ENCODE peak calls at places on chromosomes 4 and X, in eight cellular contexts. One of them, this sample, is unnamed.

GRCh38 chr4:161816958-161817357 is 346.8 kb downstream of the FSTL5 start:
- DNase-seq in kidney glomerular epithelial cell: no peak
- DNase-seq in brain microvascular endothelial cell: no peak
- DNase-seq in activated CD8-positive, alpha-beta memory T cell treated with anti-CD3 and anti-CD28 coated beads, Interleukin-2, amount 10 ng/mL, durations not matched to agents 7 days and 5 days: no peak
- DNase-seq in left colon: no peak
- DNase-seq in NCI-H2171: no peak
- DNase-seq in HepG2: no peak
- DNase-seq in pancreas: no peak
- DNase-seq in this sample: no peak

GRCh38 chr4:39305902-39306677 is 60.1 kb downstream of the RFC1 start:
- DNase-seq in pancreas: no peak
- DNase-seq in brain microvascular endothelial cell: no peak
- DNase-seq in kidney glomerular epithelial cell: no peak
- DNase-seq in HepG2: no peak
- DNase-seq in activated CD8-positive, alpha-beta memory T cell treated with anti-CD3 and anti-CD28 coated beads, Interleukin-2, amount 10 ng/mL, durations not matched to agents 7 days and 5 days: no peak
- DNase-seq in left colon: no peak
- DNase-seq in NCI-H2171: no peak
- DNase-seq in this sample: no peak

GRCh38 chr4:139595989-139596679 is 40.1 kb upstream of the SETD7 start:
- DNase-seq in HepG2: no peak
- DNase-seq in NCI-H2171: no peak
- DNase-seq in brain microvascular endothelial cell: peak
- DNase-seq in kidney glomerular epithelial cell: no peak
- DNase-seq in left colon: no peak
- DNase-seq in pancreas: no peak
- DNase-seq in activated CD8-positive, alpha-beta memory T cell treated with anti-CD3 and anti-CD28 coated beads, Interleukin-2, amount 10 ng/mL, durations not matched to agents 7 days and 5 days: no peak
- DNase-seq in this sample: no peak

GRCh38 chrX:142251665-142252064 is 46.6 kb upstream of the MAGEC2 start:
- DNase-seq in NCI-H2171: no peak
- DNase-seq in kidney glomerular epithelial cell: no peak
- DNase-seq in activated CD8-positive, alpha-beta memory T cell treated with anti-CD3 and anti-CD28 coated beads, Interleukin-2, amount 10 ng/mL, durations not matched to agents 7 days and 5 days: no peak
- DNase-seq in pancreas: no peak
- DNase-seq in HepG2: no peak
- DNase-seq in brain microvascular endothelial cell: no peak
- DNase-seq in left colon: no peak
- DNase-seq in this sample: no peak

GRCh38 chrX:77628294-77629025 is 157.6 kb downstream of the ATRX start:
- DNase-seq in brain microvascular endothelial cell: no peak
- DNase-seq in pancreas: no peak
- DNase-seq in left colon: no peak
- DNase-seq in HepG2: no peak
- DNase-seq in activated CD8-positive, alpha-beta memory T cell treated with anti-CD3 and anti-CD28 coated beads, Interleukin-2, amount 10 ng/mL, durations not matched to agents 7 days and 5 days: no peak
- DNase-seq in kidney glomerular epithelial cell: no peak
- DNase-seq in NCI-H2171: no peak
- DNase-seq in this sample: no peak

GRCh38 chrX:97401586-97402101 is 517.9 kb downstream of the RPA4 start:
- DNase-seq in pancreas: no peak
- DNase-seq in left colon: no peak
- DNase-seq in brain microvascular endothelial cell: no peak
- DNase-seq in NCI-H2171: no peak
- DNase-seq in HepG2: no peak
- DNase-seq in kidney glomerular epithelial cell: no peak
- DNase-seq in activated CD8-positive, alpha-beta memory T cell treated with anti-CD3 and anti-CD28 coated beads, Interleukin-2, amount 10 ng/mL, durations not matched to agents 7 days and 5 days: no peak
- DNase-seq in this sample: no peak

GRCh38 chr4:41701961-41702360 is 46.6 kb downstream of the PHOX2B start:
- DNase-seq in pancreas: no peak
- DNase-seq in HepG2: no peak
- DNase-seq in activated CD8-positive, alpha-beta memory T cell treated with anti-CD3 and anti-CD28 coated beads, Interleukin-2, amount 10 ng/mL, durations not matched to agents 7 days and 5 days: no peak
- DNase-seq in brain microvascular endothelial cell: no peak
- DNase-seq in kidney glomerular epithelial cell: no peak
- DNase-seq in left colon: no peak
- DNase-seq in NCI-H2171: no peak
- DNase-seq in this sample: no peak

GRCh38 chrX:13059676-13060499 is 15.5 kb upstream of the FAM9C start:
- DNase-seq in brain microvascular endothelial cell: peak
- DNase-seq in NCI-H2171: no peak
- DNase-seq in left colon: no peak
- DNase-seq in HepG2: no peak
- DNase-seq in activated CD8-positive, alpha-beta memory T cell treated with anti-CD3 and anti-CD28 coated beads, Interleukin-2, amount 10 ng/mL, durations not matched to agents 7 days and 5 days: no peak
- DNase-seq in pancreas: peak
- DNase-seq in kidney glomerular epithelial cell: no peak
- DNase-seq in this sample: peak

GRCh38 chr4:42627887-42628646 is 28.8 kb downstream of the ATP8A1 start:
- DNase-seq in left colon: peak
- DNase-seq in pancreas: peak
- DNase-seq in brain microvascular endothelial cell: no peak
- DNase-seq in NCI-H2171: peak
- DNase-seq in activated CD8-positive, alpha-beta memory T cell treated with anti-CD3 and anti-CD28 coated beads, Interleukin-2, amount 10 ng/mL, durations not matched to agents 7 days and 5 days: peak
- DNase-seq in HepG2: no peak
- DNase-seq in kidney glomerular epithelial cell: no peak
- DNase-seq in this sample: no peak

GRCh38 chr4:112830753-112831386 is 193.9 kb downstream of the LARP7 start:
- DNase-seq in kidney glomerular epithelial cell: no peak
- DNase-seq in HepG2: no peak
- DNase-seq in activated CD8-positive, alpha-beta memory T cell treated with anti-CD3 and anti-CD28 coated beads, Interleukin-2, amount 10 ng/mL, durations not matched to agents 7 days and 5 days: no peak
- DNase-seq in left colon: no peak
- DNase-seq in brain microvascular endothelial cell: no peak
- DNase-seq in pancreas: no peak
- DNase-seq in NCI-H2171: no peak
- DNase-seq in this sample: no peak

GRCh38 chr4:3257691-3258482 is 8.9 kb downstream of the MSANTD1 start:
- DNase-seq in left colon: peak
- DNase-seq in activated CD8-positive, alpha-beta memory T cell treated with anti-CD3 and anti-CD28 coated beads, Interleukin-2, amount 10 ng/mL, durations not matched to agents 7 days and 5 days: peak
- DNase-seq in pancreas: peak
- DNase-seq in brain microvascular endothelial cell: no peak
- DNase-seq in kidney glomerular epithelial cell: no peak
- DNase-seq in NCI-H2171: peak
- DNase-seq in HepG2: no peak
- DNase-seq in this sample: peak

GRCh38 chrX:2664497-2664896 is 26.6 kb upstream of the CD99 start:
- DNase-seq in NCI-H2171: no peak
- DNase-seq in left colon: no peak
- DNase-seq in activated CD8-positive, alpha-beta memory T cell treated with anti-CD3 and anti-CD28 coated beads, Interleukin-2, amount 10 ng/mL, durations not matched to agents 7 days and 5 days: no peak
- DNase-seq in kidney glomerular epithelial cell: no peak
- DNase-seq in pancreas: no peak
- DNase-seq in HepG2: no peak
- DNase-seq in brain microvascular endothelial cell: peak
- DNase-seq in this sample: peak

GRCh38 chr4:78057600-78058560 is 757 bp downstream of the FRAS1 start:
- DNase-seq in brain microvascular endothelial cell: peak
- DNase-seq in kidney glomerular epithelial cell: peak
- DNase-seq in activated CD8-positive, alpha-beta memory T cell treated with anti-CD3 and anti-CD28 coated beads, Interleukin-2, amount 10 ng/mL, durations not matched to agents 7 days and 5 days: peak
- DNase-seq in HepG2: peak
- DNase-seq in left colon: peak
- DNase-seq in NCI-H2171: no peak
- DNase-seq in pancreas: peak
- DNase-seq in this sample: peak

GRCh38 chr4:168269879-168270278 is 48.7 kb downstream of the DDX60 start:
- DNase-seq in NCI-H2171: no peak
- DNase-seq in brain microvascular endothelial cell: no peak
- DNase-seq in kidney glomerular epithelial cell: no peak
- DNase-seq in left colon: no peak
- DNase-seq in pancreas: no peak
- DNase-seq in HepG2: no peak
- DNase-seq in activated CD8-positive, alpha-beta memory T cell treated with anti-CD3 and anti-CD28 coated beads, Interleukin-2, amount 10 ng/mL, durations not matched to agents 7 days and 5 days: no peak
- DNase-seq in this sample: no peak

GRCh38 chr4:77582151-77582550 is 23.5 kb upstream of the CXCL13 start:
- DNase-seq in pancreas: no peak
- DNase-seq in activated CD8-positive, alpha-beta memory T cell treated with anti-CD3 and anti-CD28 coated beads, Interleukin-2, amount 10 ng/mL, durations not matched to agents 7 days and 5 days: no peak
- DNase-seq in HepG2: no peak
- DNase-seq in brain microvascular endothelial cell: no peak
- DNase-seq in left colon: no peak
- DNase-seq in kidney glomerular epithelial cell: peak
- DNase-seq in NCI-H2171: no peak
- DNase-seq in this sample: no peak

GRCh38 chr4:47933798-47934197 is 19.4 kb upstream of the NFXL1 start:
- DNase-seq in kidney glomerular epithelial cell: peak
- DNase-seq in activated CD8-positive, alpha-beta memory T cell treated with anti-CD3 and anti-CD28 coated beads, Interleukin-2, amount 10 ng/mL, durations not matched to agents 7 days and 5 days: no peak
- DNase-seq in brain microvascular endothelial cell: no peak
- DNase-seq in NCI-H2171: no peak
- DNase-seq in pancreas: no peak
- DNase-seq in HepG2: peak
- DNase-seq in left colon: no peak
- DNase-seq in this sample: peak

GRCh38 chrX:31483336-31483735 is 411.5 kb upstream of the FTHL17 start:
- DNase-seq in brain microvascular endothelial cell: peak
- DNase-seq in NCI-H2171: no peak
- DNase-seq in kidney glomerular epithelial cell: no peak
- DNase-seq in HepG2: no peak
- DNase-seq in activated CD8-positive, alpha-beta memory T cell treated with anti-CD3 and anti-CD28 coated beads, Interleukin-2, amount 10 ng/mL, durations not matched to agents 7 days and 5 days: no peak
- DNase-seq in left colon: no peak
- DNase-seq in pancreas: no peak
- DNase-seq in this sample: peak

GRCh38 chr4:167339781-167340180 is 105.5 kb upstream of the SPOCK3 start:
- DNase-seq in kidney glomerular epithelial cell: no peak
- DNase-seq in pancreas: no peak
- DNase-seq in left colon: no peak
- DNase-seq in NCI-H2171: no peak
- DNase-seq in HepG2: no peak
- DNase-seq in activated CD8-positive, alpha-beta memory T cell treated with anti-CD3 and anti-CD28 coated beads, Interleukin-2, amount 10 ng/mL, durations not matched to agents 7 days and 5 days: no peak
- DNase-seq in brain microvascular endothelial cell: no peak
- DNase-seq in this sample: no peak

GRCh38 chrX:29172880-29173279 is 585.6 kb downstream of the IL1RAPL1 start:
- DNase-seq in brain microvascular endothelial cell: peak
- DNase-seq in pancreas: no peak
- DNase-seq in left colon: no peak
- DNase-seq in HepG2: no peak
- DNase-seq in kidney glomerular epithelial cell: no peak
- DNase-seq in NCI-H2171: no peak
- DNase-seq in activated CD8-positive, alpha-beta memory T cell treated with anti-CD3 and anti-CD28 coated beads, Interleukin-2, amount 10 ng/mL, durations not matched to agents 7 days and 5 days: no peak
- DNase-seq in this sample: no peak

GRCh38 chrX:19440713-19441112 is 74.6 kb downstream of the MAP3K15 start:
- DNase-seq in kidney glomerular epithelial cell: no peak
- DNase-seq in activated CD8-positive, alpha-beta memory T cell treated with anti-CD3 and anti-CD28 coated beads, Interleukin-2, amount 10 ng/mL, durations not matched to agents 7 days and 5 days: no peak
- DNase-seq in HepG2: no peak
- DNase-seq in brain microvascular endothelial cell: peak
- DNase-seq in NCI-H2171: no peak
- DNase-seq in pancreas: no peak
- DNase-seq in left colon: no peak
- DNase-seq in this sample: peak

GRCh38 chr4:169033660-169034059 is 23.6 kb upstream of the CBR4 start:
- DNase-seq in kidney glomerular epithelial cell: no peak
- DNase-seq in brain microvascular endothelial cell: no peak
- DNase-seq in activated CD8-positive, alpha-beta memory T cell treated with anti-CD3 and anti-CD28 coated beads, Interleukin-2, amount 10 ng/mL, durations not matched to agents 7 days and 5 days: no peak
- DNase-seq in NCI-H2171: peak
- DNase-seq in HepG2: no peak
- DNase-seq in pancreas: peak
- DNase-seq in left colon: no peak
- DNase-seq in this sample: no peak

GRCh38 chrX:48956728-48957414 is 536 bp downstream of the OTUD5 start:
- DNase-seq in activated CD8-positive, alpha-beta memory T cell treated with anti-CD3 and anti-CD28 coated beads, Interleukin-2, amount 10 ng/mL, durations not matched to agents 7 days and 5 days: peak
- DNase-seq in pancreas: peak
- DNase-seq in HepG2: no peak
- DNase-seq in left colon: no peak
- DNase-seq in brain microvascular endothelial cell: no peak
- DNase-seq in kidney glomerular epithelial cell: no peak
- DNase-seq in NCI-H2171: no peak
- DNase-seq in this sample: no peak

GRCh38 chrX:17535229-17535628 is 160.2 kb downstream of the NHS start:
- DNase-seq in activated CD8-positive, alpha-beta memory T cell treated with anti-CD3 and anti-CD28 coated beads, Interleukin-2, amount 10 ng/mL, durations not matched to agents 7 days and 5 days: peak
- DNase-seq in kidney glomerular epithelial cell: no peak
- DNase-seq in pancreas: peak
- DNase-seq in left colon: no peak
- DNase-seq in brain microvascular endothelial cell: no peak
- DNase-seq in HepG2: peak
- DNase-seq in NCI-H2171: no peak
- DNase-seq in this sample: peak

GRCh38 chrX:120450163-120450562 is 18.9 kb downstream of the LAMP2 start:
- DNase-seq in kidney glomerular epithelial cell: no peak
- DNase-seq in activated CD8-positive, alpha-beta memory T cell treated with anti-CD3 and anti-CD28 coated beads, Interleukin-2, amount 10 ng/mL, durations not matched to agents 7 days and 5 days: no peak
- DNase-seq in brain microvascular endothelial cell: no peak
- DNase-seq in pancreas: no peak
- DNase-seq in NCI-H2171: no peak
- DNase-seq in left colon: no peak
- DNase-seq in HepG2: no peak
- DNase-seq in this sample: no peak

GRCh38 chrX:153885968-153886903 is at the start of gene L1CAM:
- DNase-seq in left colon: no peak
- DNase-seq in pancreas: no peak
- DNase-seq in brain microvascular endothelial cell: no peak
- DNase-seq in NCI-H2171: no peak
- DNase-seq in kidney glomerular epithelial cell: no peak
- DNase-seq in activated CD8-positive, alpha-beta memory T cell treated with anti-CD3 and anti-CD28 coated beads, Interleukin-2, amount 10 ng/mL, durations not matched to agents 7 days and 5 days: no peak
- DNase-seq in HepG2: no peak
- DNase-seq in this sample: peak

GRCh38 chrX:123013141-123013540 is 170.9 kb upstream of the GRIA3 start:
- DNase-seq in NCI-H2171: no peak
- DNase-seq in HepG2: no peak
- DNase-seq in brain microvascular endothelial cell: no peak
- DNase-seq in pancreas: no peak
- DNase-seq in activated CD8-positive, alpha-beta memory T cell treated with anti-CD3 and anti-CD28 coated beads, Interleukin-2, amount 10 ng/mL, durations not matched to agents 7 days and 5 days: no peak
- DNase-seq in kidney glomerular epithelial cell: no peak
- DNase-seq in left colon: no peak
- DNase-seq in this sample: no peak

GRCh38 chr4:188454573-188454972 is 315.3 kb downstream of the TRIML1 start:
- DNase-seq in HepG2: no peak
- DNase-seq in NCI-H2171: no peak
- DNase-seq in pancreas: no peak
- DNase-seq in activated CD8-positive, alpha-beta memory T cell treated with anti-CD3 and anti-CD28 coated beads, Interleukin-2, amount 10 ng/mL, durations not matched to agents 7 days and 5 days: no peak
- DNase-seq in left colon: no peak
- DNase-seq in kidney glomerular epithelial cell: no peak
- DNase-seq in brain microvascular endothelial cell: no peak
- DNase-seq in this sample: no peak

GRCh38 chrX:119343856-119344255 is 55.3 kb upstream of the SLC25A43 start:
- DNase-seq in activated CD8-positive, alpha-beta memory T cell treated with anti-CD3 and anti-CD28 coated beads, Interleukin-2, amount 10 ng/mL, durations not matched to agents 7 days and 5 days: no peak
- DNase-seq in HepG2: no peak
- DNase-seq in brain microvascular endothelial cell: no peak
- DNase-seq in NCI-H2171: no peak
- DNase-seq in left colon: peak
- DNase-seq in pancreas: no peak
- DNase-seq in kidney glomerular epithelial cell: no peak
- DNase-seq in this sample: no peak

GRCh38 chr4:137651128-137651527 is 118.8 kb upstream of the PCDH18 start:
- DNase-seq in kidney glomerular epithelial cell: peak
- DNase-seq in brain microvascular endothelial cell: peak
- DNase-seq in NCI-H2171: no peak
- DNase-seq in activated CD8-positive, alpha-beta memory T cell treated with anti-CD3 and anti-CD28 coated beads, Interleukin-2, amount 10 ng/mL, durations not matched to agents 7 days and 5 days: no peak
- DNase-seq in pancreas: no peak
- DNase-seq in left colon: no peak
- DNase-seq in HepG2: no peak
- DNase-seq in this sample: peak

GRCh38 chr4:128322986-128323385 is 35.4 kb upstream of the PGRMC2 start:
- DNase-seq in HepG2: peak
- DNase-seq in kidney glomerular epithelial cell: peak
- DNase-seq in left colon: no peak
- DNase-seq in NCI-H2171: no peak
- DNase-seq in brain microvascular endothelial cell: peak
- DNase-seq in pancreas: no peak
- DNase-seq in activated CD8-positive, alpha-beta memory T cell treated with anti-CD3 and anti-CD28 coated beads, Interleukin-2, amount 10 ng/mL, durations not matched to agents 7 days and 5 days: no peak
- DNase-seq in this sample: peak

GRCh38 chrX:1521459-1521956 is 15.5 kb downstream of the P2RY8 start:
- DNase-seq in NCI-H2171: no peak
- DNase-seq in left colon: peak
- DNase-seq in activated CD8-positive, alpha-beta memory T cell treated with anti-CD3 and anti-CD28 coated beads, Interleukin-2, amount 10 ng/mL, durations not matched to agents 7 days and 5 days: peak
- DNase-seq in pancreas: no peak
- DNase-seq in brain microvascular endothelial cell: no peak
- DNase-seq in kidney glomerular epithelial cell: no peak
- DNase-seq in HepG2: peak
- DNase-seq in this sample: no peak

GRCh38 chr4:6024450-6024960 is 6.3 kb upstream of the C4orf50 start:
- DNase-seq in left colon: no peak
- DNase-seq in brain microvascular endothelial cell: no peak
- DNase-seq in NCI-H2171: no peak
- DNase-seq in activated CD8-positive, alpha-beta memory T cell treated with anti-CD3 and anti-CD28 coated beads, Interleukin-2, amount 10 ng/mL, durations not matched to agents 7 days and 5 days: no peak
- DNase-seq in pancreas: no peak
- DNase-seq in HepG2: no peak
- DNase-seq in kidney glomerular epithelial cell: no peak
- DNase-seq in this sample: no peak

GRCh38 chrX:926070-926469 is 286.4 kb downstream of the CRLF2 start:
- DNase-seq in pancreas: no peak
- DNase-seq in kidney glomerular epithelial cell: no peak
- DNase-seq in activated CD8-positive, alpha-beta memory T cell treated with anti-CD3 and anti-CD28 coated beads, Interleukin-2, amount 10 ng/mL, durations not matched to agents 7 days and 5 days: peak
- DNase-seq in left colon: no peak
- DNase-seq in HepG2: no peak
- DNase-seq in brain microvascular endothelial cell: no peak
- DNase-seq in NCI-H2171: no peak
- DNase-seq in this sample: no peak

GRCh38 chr4:118942465-118942864 is 53.8 kb downstream of the SYNPO2 start:
- DNase-seq in kidney glomerular epithelial cell: no peak
- DNase-seq in activated CD8-positive, alpha-beta memory T cell treated with anti-CD3 and anti-CD28 coated beads, Interleukin-2, amount 10 ng/mL, durations not matched to agents 7 days and 5 days: no peak
- DNase-seq in NCI-H2171: no peak
- DNase-seq in brain microvascular endothelial cell: no peak
- DNase-seq in HepG2: no peak
- DNase-seq in pancreas: no peak
- DNase-seq in left colon: no peak
- DNase-seq in this sample: no peak